ENCODE peak calls at places on chromosomes 13 and 19, in five cellular contexts. S is lung microvascular endothelial cell; O is heart right ventricle; J is posterior cingulate gyrus; M is stimulated activated CD4-positive, alpha-beta T cell treated with anti-CD3 and anti-CD28 coated beads, Interleukin-2, amount 100 ng/mL, for 48 hours. L is an unnamed sample.

GRCh38 chr13:31204592-31204991 is 4.8 kb downstream of the B3GLCT start:
- DNase-seq in S (peak), O (no peak), J (no peak), M (no peak), L (peak)

GRCh38 chr13:109715902-109716301 is 70.5 kb downstream of the IRS2 start:
- DNase-seq in S (no peak), O (no peak), J (no peak), M (no peak), L (no peak)

GRCh38 chr13:113474179-113474578 is 16.3 kb downstream of the DCUN1D2 start:
- DNase-seq in S (peak), O (no peak), J (no peak), M (no peak), L (no peak)

GRCh38 chr19:44748426-44749254 is at the start of gene BCL3:
- DNase-seq in S (peak), O (peak), J (peak), M (peak), L (peak)

GRCh38 chr13:95154441-95154886 is 146.8 kb downstream of the ABCC4 start:
- DNase-seq in S (peak), O (no peak), J (no peak), M (no peak), L (no peak)

GRCh38 chr19:12757544-12758274 is 6.1 kb downstream of the BEST2 start:
- DNase-seq in S (peak), O (peak), J (peak), M (peak), L (peak)

GRCh38 chr19:17235618-17236413 is 9.8 kb downstream of the OCEL1 start:
- DNase-seq in S (peak), O (peak), J (peak), M (peak), L (peak)

GRCh38 chr19:10421240-10421948 is 1.1 kb downstream of the PDE4A start:
- DNase-seq in S (no peak), O (no peak), J (no peak), M (no peak), L (no peak)

GRCh38 chr19:5950744-5951143 is 27.2 kb downstream of the RANBP3 start:
- DNase-seq in S (no peak), O (no peak), J (no peak), M (no peak), L (no peak)

GRCh38 chr13:59176775-59177174 is 987.0 kb downstream of the DIAPH3 start:
- DNase-seq in S (no peak), O (no peak), J (no peak), M (no peak), L (no peak)

GRCh38 chr19:7139095-7139494 is 69.6 kb downstream of the ZNF557 start:
- DNase-seq in S (no peak), O (no peak), J (no peak), M (no peak), L (no peak)

GRCh38 chr13:32852568-32852967 is 163.7 kb upstream of the KL start:
- DNase-seq in S (no peak), O (no peak), J (no peak), M (no peak), L (no peak)

GRCh38 chr13:92436927-92437326 is 789.7 kb upstream of the GPC6 start:
- DNase-seq in S (no peak), O (no peak), J (no peak), M (no peak), L (no peak)

GRCh38 chr19:662207-662961 is 630 bp downstream of the RNF126 start:
- DNase-seq in S (peak), O (no peak), J (no peak), M (peak), L (peak)

GRCh38 chr19:17953869-17954268 is 13.0 kb upstream of the KCNN1 start:
- DNase-seq in S (no peak), O (no peak), J (no peak), M (no peak), L (no peak)

GRCh38 chr19:32287811-32288227 is 57.6 kb upstream of the ZNF507 start:
- DNase-seq in S (peak), O (peak), J (peak), M (peak), L (peak)

GRCh38 chr13:94239135-94239534 is 240.3 kb downstream of the DCT start:
- DNase-seq in S (peak), O (no peak), J (no peak), M (no peak), L (peak)

GRCh38 chr19:4267901-4268815 is 10.9 kb upstream of the SHD start:
- DNase-seq in S (no peak), O (no peak), J (no peak), M (no peak), L (no peak)

GRCh38 chr19:15671237-15671636 is 1.6 kb upstream of the CYP4F12 start:
- DNase-seq in S (no peak), O (no peak), J (no peak), M (no peak), L (no peak)

GRCh38 chr13:24172071-24172470 is 11.6 kb downstream of the SPATA13 start:
- DNase-seq in S (no peak), O (no peak), J (no peak), M (no peak), L (no peak)

GRCh38 chr13:51643114-51643881 is 59.0 kb downstream of the WDFY2 start:
- DNase-seq in S (peak), O (no peak), J (no peak), M (no peak), L (no peak)

GRCh38 chr13:108220042-108220441 is 1.9 kb downstream of the ABHD13 start:
- DNase-seq in S (peak), O (no peak), J (no peak), M (no peak), L (no peak)

GRCh38 chr19:52498571-52498970 is 28.9 kb upstream of the ZNF808 start:
- DNase-seq in S (no peak), O (no peak), J (no peak), M (no peak), L (no peak)

GRCh38 chr19:5864725-5865486 is 5.4 kb downstream of the FUT5 start:
- DNase-seq in S (no peak), O (no peak), J (no peak), M (no peak), L (no peak)

GRCh38 chr13:36665630-36666029 is 8.2 kb upstream of the SERTM1 start:
- DNase-seq in S (no peak), O (no peak), J (no peak), M (no peak), L (no peak)

GRCh38 chr13:93680329-93680728 is 453.7 kb downstream of the GPC6 start:
- DNase-seq in S (no peak), O (no peak), J (no peak), M (no peak), L (no peak)

GRCh38 chr19:17686027-17686511 is 2.1 kb downstream of the UNC13A start:
- DNase-seq in S (no peak), O (no peak), J (no peak), M (no peak), L (no peak)

L was measured in activated naive CD8-positive, alpha-beta T cell treated with anti-CD3 and anti-CD28 coated beads for 36 hours.